ENCODE peak calls at places on chromosomes 3 and 15, in eight cellular contexts. I is AG09309; A is mesenchymal stem cell; M is activated T-cell treated with anti-CD3 and anti-CD28 coated beads, Interleukin-2, amount 50 U/mL, for 72 hours; J is uterus; L is stimulated activated CD4-positive, alpha-beta T cell treated with anti-CD3 and anti-CD28 coated beads, Interleukin-15, amount 100 ng/mL, for 1 hour; X is endothelial cell; K is nucleus accumbens. B is an unnamed sample.

GRCh38 chr15:55791576-55792400 is 48.8 kb upstream of the PRTG start:
- DNase-seq in K (no peak), M (no peak), I (peak), A (peak), J (no peak), X (no peak), L (no peak), B (no peak)

GRCh38 chr3:132180337-132180791 is 136.8 kb upstream of the ACP3 start:
- DNase-seq in L (no peak), J (no peak), X (peak), M (peak), A (peak), K (no peak), I (peak), B (no peak)

GRCh38 chr3:15601399-15602145 is at the start of the genes BTD and HACL1:
- DNase-seq in L (peak), J (peak), K (no peak), X (peak), M (peak), A (peak), I (peak), B (peak)

GRCh38 chr3:57980416-57980815 is 27.8 kb upstream of the FLNB start:
- DNase-seq in J (no peak), X (no peak), K (no peak), I (no peak), L (no peak), M (no peak), A (no peak), B (no peak)

GRCh38 chr3:72295974-72296450 is 511.1 kb upstream of the PROK2 start:
- DNase-seq in A (no peak), I (no peak), K (no peak), X (no peak), J (no peak), L (no peak), M (no peak), B (no peak)

GRCh38 chr3:57967590-57967989 is 40.6 kb upstream of the FLNB start:
- DNase-seq in J (no peak), A (no peak), I (no peak), K (no peak), M (no peak), X (no peak), L (no peak), B (no peak)

GRCh38 chr3:121878411-121878810 is 15.8 kb upstream of the SLC15A2 start:
- DNase-seq in M (no peak), L (no peak), K (no peak), I (no peak), A (no peak), X (no peak), J (no peak), B (no peak)

GRCh38 chr15:91311986-91312385 is 211.9 kb downstream of the SV2B start:
- DNase-seq in L (no peak), M (no peak), X (peak), I (no peak), K (no peak), A (no peak), J (no peak), B (no peak)

GRCh38 chr3:197224034-197224444 is 74.4 kb downstream of the DLG1 start:
- DNase-seq in K (no peak), J (no peak), L (no peak), I (peak), M (no peak), A (peak), X (no peak), B (no peak)

GRCh38 chr15:48414015-48414414 is 82.8 kb downstream of the DUT start:
- DNase-seq in L (no peak), X (no peak), A (peak), K (no peak), M (no peak), I (peak), J (peak), B (no peak)

GRCh38 chr3:142355692-142356091 is 92.1 kb downstream of the XRN1 start:
- DNase-seq in X (no peak), J (no peak), K (no peak), M (no peak), A (no peak), I (no peak), L (no peak), B (no peak)

GRCh38 chr3:71905426-71905825 is 120.5 kb upstream of the PROK2 start:
- DNase-seq in I (no peak), X (no peak), L (no peak), K (no peak), M (no peak), A (no peak), J (no peak), B (no peak)

GRCh38 chr3:28018925-28019718 is 222.3 kb upstream of the CMC1 start:
- DNase-seq in A (no peak), K (no peak), X (no peak), L (no peak), M (no peak), I (no peak), J (no peak), B (no peak)

GRCh38 chr3:69236808-69237707 is 114.7 kb upstream of the LMOD3 start:
- DNase-seq in J (no peak), A (no peak), X (peak), L (no peak), M (no peak), K (no peak), I (no peak), B (no peak)

B was measured in aorta.